ENCODE peak calls at places on chromosomes 2 and 18, in five cellular contexts. C is small intestine, M is IMR-90, P is fibroblast of mammary gland, W is sigmoid colon. S is an unnamed sample.

GRCh38 chr18:48777737-48778111 is 173.0 kb downstream of the SMAD7 start:
- DNase-seq in M (no peak), P (peak; percentile 15), W (no peak), C (no peak), S (peak; percentile 45)

GRCh38 chr18:49645836-49646235 is 84.0 kb downstream of the LIPG start:
- DNase-seq in C (no peak), M (peak; percentile 43), W (peak; percentile 89), P (peak; percentile 90), S (no peak)

GRCh38 chr2:10877691-10878111 is 34.0 kb upstream of the KCNF1 start:
- DNase-seq in P (peak; percentile 21), W (no peak), M (peak; percentile 37), C (no peak), S (no peak)

GRCh38 chr2:134397146-134397896 is 143.4 kb downstream of the MGAT5 start:
- DNase-seq in W (no peak), C (no peak), P (no peak), M (no peak), S (no peak)

GRCh38 chr2:108377815-108378630 is at the start of gene SULT1C4:
- DNase-seq in P (no peak), C (no peak), M (peak; percentile 66), W (peak; percentile 80), S (peak; percentile 80)

GRCh38 chr2:227623225-227623624 is 5.9 kb downstream of the SCYGR4 start:
- DNase-seq in P (peak; percentile 54), W (no peak), C (peak; percentile 79), M (peak; percentile 75), S (peak; percentile 64)

GRCh38 chr2:133801956-133802355 is 233.7 kb upstream of the NCKAP5 start:
- DNase-seq in W (no peak), C (no peak), M (no peak), P (no peak), S (no peak)

GRCh38 chr2:232816656-232817055 is 40.3 kb upstream of the KCNJ13 start:
- DNase-seq in P (no peak), M (no peak), C (no peak), W (no peak), S (no peak)

GRCh38 chr2:180495606-180496005 is 484.8 kb upstream of the UBE2E3 start:
- DNase-seq in P (peak; percentile 10), C (no peak), M (peak; percentile 45), W (no peak), S (peak; percentile 28)

GRCh38 chr2:63776382-63776781 is 65.3 kb upstream of the UGP2 start:
- DNase-seq in M (no peak), P (no peak), W (no peak), C (no peak), S (no peak)

GRCh38 chr2:186848873-186849578 is at the start of gene ZSWIM2:
- DNase-seq in P (peak; percentile 87), C (no peak), M (peak; percentile 88), W (peak; percentile 70), S (peak; percentile 78)

GRCh38 chr18:48402953-48403352 is 6.2 kb downstream of the ZBTB7C start:
- DNase-seq in M (no peak), C (no peak), P (no peak), W (no peak), S (peak; percentile 32)

GRCh38 chr2:240792658-240793312 is 27.2 kb downstream of the KIF1A start:
- DNase-seq in M (no peak), P (no peak), C (no peak), W (peak; percentile 56), S (no peak)

GRCh38 chr18:62183578-62184195 is 3.2 kb downstream of the PIGN start:
- DNase-seq in M (peak; percentile 68), C (peak; percentile 60), P (peak; percentile 76), W (no peak), S (peak; percentile 76)

GRCh38 chr18:9772847-9773677 is 65.0 kb downstream of the RAB31 start:
- DNase-seq in P (no peak), W (no peak), M (no peak), C (no peak), S (no peak)

GRCh38 chr2:209208211-209208610 is 215.6 kb upstream of the MAP2 start:
- DNase-seq in C (peak; percentile 20), P (peak; percentile 9), W (no peak), M (no peak), S (no peak)

GRCh38 chr18:12422936-12423335 is 15.2 kb downstream of the PRELID3A start:
- DNase-seq in M (no peak), P (no peak), C (peak; percentile 15), W (no peak), S (no peak)

GRCh38 chr18:77124452-77124922 is 8.1 kb downstream of the MBP start:
- DNase-seq in M (no peak), C (peak; percentile 53), W (peak; percentile 63), P (no peak), S (peak; percentile 48)

GRCh38 chr2:109435866-109436634 is 177.7 kb downstream of the SEPTIN10 start:
- DNase-seq in C (no peak), W (peak; percentile 78), M (peak; percentile 43), P (peak; percentile 55), S (peak; percentile 60)

GRCh38 chr2:170222842-170223241 is 44.9 kb downstream of the MYO3B start:
- DNase-seq in W (no peak), C (no peak), M (no peak), P (no peak), S (no peak)
- H3K4me3 ChIP-seq in W (no peak overlapping the region), C (no peak overlapping the region), M (no peak overlapping the region), P (no peak overlapping the region), S (no peak overlapping the region)

GRCh38 chr2:68812256-68812655 is 58.9 kb downstream of the BMP10 start:
- DNase-seq in P (no peak), M (peak; percentile 19), W (no peak), C (no peak), S (no peak)
- H3K4me3 ChIP-seq in P (no peak overlapping the region), M (no peak overlapping the region), W (no peak overlapping the region), C (no peak overlapping the region), S (no peak overlapping the region)

GRCh38 chr2:61534926-61535325 is 3.2 kb downstream of the XPO1 start:
- DNase-seq in M (peak; percentile 3), P (no peak), C (no peak), W (no peak), S (peak; percentile 23)
- H3K4me3 ChIP-seq in M (peak overlapping the region; percentile 83), P (peak overlapping the region; percentile 96), C (no peak overlapping the region), W (no peak overlapping the region), S (peak overlapping the region; percentile 98)

DNA sequence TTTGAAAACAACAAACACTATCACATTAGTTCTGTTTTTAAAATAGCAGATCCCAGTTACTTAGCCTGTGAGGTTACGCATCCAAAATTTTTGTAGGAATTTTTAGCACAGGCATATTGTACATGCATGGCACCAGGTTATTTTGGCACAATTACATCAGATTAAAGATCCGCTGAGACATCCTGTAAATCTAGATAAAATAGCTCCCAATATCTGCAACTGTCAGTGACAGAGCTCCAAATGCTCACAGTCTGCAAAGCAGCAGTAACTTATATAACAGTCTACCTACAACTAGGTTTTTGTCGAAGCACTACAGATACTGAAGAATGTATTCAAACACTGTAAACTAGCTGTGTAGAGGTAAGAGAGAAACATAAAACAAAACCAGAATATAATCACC is 200.7 kb upstream of the KCNH7 start:
- DNase-seq in M (no peak), W (no peak), P (no peak), C (no peak), S (no peak)
- H3K4me3 ChIP-seq in M (no peak overlapping the region), W (no peak overlapping the region), P (no peak overlapping the region), C (no peak overlapping the region), S (no peak overlapping the region)

GRCh38 chr2:236545814-236546480 is 23.7 kb upstream of the ACKR3 start:
- DNase-seq in W (no peak), P (no peak), C (peak; percentile 31), M (no peak), S (no peak)
- H3K4me3 ChIP-seq in W (no peak overlapping the region), P (no peak overlapping the region), C (no peak overlapping the region), M (no peak overlapping the region), S (no peak overlapping the region)

GRCh38 chr2:27078267-27079194 is at the start of gene EMILIN1:
- DNase-seq in C (no peak), M (peak; percentile 96), P (peak; percentile 96), W (peak; percentile 98), S (peak; percentile 96)

GRCh38 chr2:27077231-27077630 is 1.2 kb upstream of the EMILIN1 start:
- DNase-seq in P (no peak), M (no peak), C (no peak), W (no peak), S (no peak)

GRCh38 chr2:27080140-27080469 is 1.7 kb downstream of the EMILIN1 start:
- DNase-seq in P (no peak), C (no peak), M (no peak), W (no peak), S (no peak)

GRCh38 chr2:27080603-27080938 is 2.2 kb downstream of the EMILIN1 start:
- DNase-seq in P (no peak), M (no peak), W (no peak), C (no peak), S (no peak)

GRCh38 chr2:27079233-27080139 is 1.1 kb downstream of the EMILIN1 start:
- DNase-seq in C (no peak), W (no peak), P (peak; percentile 51), M (no peak), S (no peak)
- H3K4me3 ChIP-seq in C (peak overlapping the region; percentile 24), W (peak overlapping the region; percentile 73), P (peak overlapping the region; percentile 85), M (peak overlapping the region; percentile 82), S (peak overlapping the region; percentile 62)

DNA sequence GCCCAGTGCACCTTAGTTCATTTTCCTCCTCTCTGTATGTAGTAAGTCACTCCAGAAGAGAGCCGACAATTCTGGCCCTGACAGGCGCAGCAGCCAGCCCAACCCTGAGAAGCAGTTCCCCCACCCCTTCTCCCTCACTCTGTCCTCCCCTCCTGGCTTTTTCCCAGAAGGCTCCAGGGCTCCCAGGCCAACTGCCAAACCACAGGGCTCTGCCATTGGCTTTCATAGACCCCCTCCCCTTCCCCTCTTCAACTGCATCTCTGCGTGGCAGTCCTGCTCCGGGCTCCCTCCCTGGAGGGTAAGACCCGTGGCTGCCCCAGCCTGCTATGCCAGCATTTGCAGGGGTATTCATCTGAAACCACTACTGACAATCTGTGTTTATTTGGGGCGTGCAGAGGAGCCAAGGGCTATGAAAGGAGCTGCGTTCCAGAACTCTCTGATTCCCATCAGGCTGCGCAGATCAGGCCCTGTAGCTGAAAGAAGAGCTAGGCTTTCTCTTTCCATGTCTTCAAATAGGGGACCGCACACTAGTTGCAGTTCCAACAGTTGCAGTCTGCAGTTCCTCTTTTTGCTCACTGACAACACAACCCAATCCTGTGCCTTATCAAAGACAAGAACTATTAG is 388.6 kb upstream of the TNP1 start:
- DNase-seq in P (no peak), W (peak; percentile 94), C (no peak), M (peak; percentile 74), S (peak; percentile 81)
- H3K4me3 ChIP-seq in P (no peak overlapping the region), W (no peak overlapping the region), C (no peak overlapping the region), M (no peak overlapping the region), S (no peak overlapping the region)

DNA sequence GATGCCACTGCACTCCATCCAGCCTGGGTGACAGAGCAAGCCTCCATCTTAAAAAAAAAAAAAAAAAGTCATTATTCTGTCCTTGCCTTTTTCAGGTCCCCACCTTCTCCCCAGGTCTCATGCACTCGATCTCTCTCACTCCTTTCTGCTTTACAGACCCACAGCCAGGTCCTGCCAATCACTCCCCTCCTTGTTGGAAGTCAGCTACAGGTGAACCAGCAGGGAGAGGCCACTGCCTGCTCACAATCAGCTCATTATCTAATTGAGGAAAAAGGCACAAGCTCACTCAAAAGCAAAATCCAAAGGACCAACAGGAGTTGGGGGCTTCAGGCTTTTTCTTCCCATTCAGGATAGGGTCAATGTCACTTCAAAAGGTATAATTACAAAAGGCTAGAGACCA is 2.0 kb downstream of the WDFY1 start:
- DNase-seq in P (no peak), C (no peak), M (no peak), W (no peak), S (no peak)
- H3K4me3 ChIP-seq in P (peak overlapping the region; percentile 8), C (peak overlapping the region; percentile 7), M (peak overlapping the region; percentile 91), W (no peak overlapping the region), S (peak overlapping the region; percentile 93)